ENCODE peak calls at places on chromosomes 6 and 20, in five cellular contexts. One of them, this sample, is unnamed.

GRCh38 chr6:72386324-72386723 is 235.5 kb upstream of the KCNQ5 start:
- DNase-seq in brain microvascular endothelial cell: peak; percentile 18
- DNase-seq in iPS DF 6.9: no peak
- DNase-seq in mucosa of descending colon: no peak
- DNase-seq in breast epithelium: no peak
- DNase-seq in this sample: no peak

GRCh38 chr6:169957351-169957963 is 206.0 kb downstream of the ERMARD start:
- DNase-seq in brain microvascular endothelial cell: no peak
- DNase-seq in iPS DF 6.9: no peak
- DNase-seq in mucosa of descending colon: no peak
- DNase-seq in breast epithelium: peak; percentile 10
- DNase-seq in this sample: peak; percentile 49

GRCh38 chr6:17021539-17021889 is 80.3 kb upstream of the STMND1 start:
- DNase-seq in brain microvascular endothelial cell: peak; percentile 38
- DNase-seq in iPS DF 6.9: no peak
- DNase-seq in mucosa of descending colon: no peak
- DNase-seq in breast epithelium: no peak
- DNase-seq in this sample: no peak

GRCh38 chr6:98880486-98880885 is 46.1 kb downstream of the POU3F2 start:
- DNase-seq in brain microvascular endothelial cell: no peak
- DNase-seq in iPS DF 6.9: no peak
- DNase-seq in mucosa of descending colon: no peak
- DNase-seq in breast epithelium: no peak
- DNase-seq in this sample: no peak

GRCh38 chr20:56409521-56409920 is 2.5 kb upstream of the CASS4 start:
- DNase-seq in brain microvascular endothelial cell: peak; percentile 22
- DNase-seq in iPS DF 6.9: no peak
- DNase-seq in mucosa of descending colon: no peak
- DNase-seq in breast epithelium: no peak
- DNase-seq in this sample: no peak

GRCh38 chr20:37390891-37391525 is 45.1 kb downstream of the SRC start:
- DNase-seq in brain microvascular endothelial cell: no peak
- DNase-seq in iPS DF 6.9: no peak
- DNase-seq in mucosa of descending colon: no peak
- DNase-seq in breast epithelium: no peak
- DNase-seq in this sample: no peak

GRCh38 chr6:112197636-112198035 is 56.7 kb downstream of the LAMA4 start:
- DNase-seq in brain microvascular endothelial cell: no peak
- DNase-seq in iPS DF 6.9: no peak
- DNase-seq in mucosa of descending colon: no peak
- DNase-seq in breast epithelium: no peak
- DNase-seq in this sample: no peak

GRCh38 chr20:41174782-41175181 is 37.4 kb downstream of the PLCG1 start:
- DNase-seq in brain microvascular endothelial cell: no peak
- DNase-seq in iPS DF 6.9: no peak
- DNase-seq in mucosa of descending colon: no peak
- DNase-seq in breast epithelium: peak; percentile 48
- DNase-seq in this sample: peak; percentile 54

GRCh38 chr6:158970640-158971291 is 29.2 kb downstream of the RSPH3 start:
- DNase-seq in brain microvascular endothelial cell: no peak
- DNase-seq in iPS DF 6.9: no peak
- DNase-seq in mucosa of descending colon: no peak
- DNase-seq in breast epithelium: no peak
- DNase-seq in this sample: no peak

GRCh38 chr20:8043687-8044278 is 24.2 kb upstream of the TMX4 start:
- DNase-seq in brain microvascular endothelial cell: peak; percentile 32
- DNase-seq in iPS DF 6.9: peak; percentile 22
- DNase-seq in mucosa of descending colon: no peak
- DNase-seq in breast epithelium: no peak
- DNase-seq in this sample: no peak

GRCh38 chr6:106511274-106512047 is 117.8 kb downstream of the RTN4IP1 start:
- DNase-seq in brain microvascular endothelial cell: no peak
- DNase-seq in iPS DF 6.9: no peak
- DNase-seq in mucosa of descending colon: peak; percentile 74
- DNase-seq in breast epithelium: peak; percentile 56
- DNase-seq in this sample: no peak

GRCh38 chr6:99241905-99242534 is 107.5 kb downstream of the FAXC start:
- DNase-seq in brain microvascular endothelial cell: peak; percentile 46
- DNase-seq in iPS DF 6.9: no peak
- DNase-seq in mucosa of descending colon: no peak
- DNase-seq in breast epithelium: no peak
- DNase-seq in this sample: no peak

GRCh38 chr6:20817806-20818320 is 283.6 kb downstream of the CDKAL1 start:
- DNase-seq in brain microvascular endothelial cell: no peak
- DNase-seq in iPS DF 6.9: no peak
- DNase-seq in mucosa of descending colon: no peak
- DNase-seq in breast epithelium: no peak
- DNase-seq in this sample: no peak

GRCh38 chr6:96794980-96795379 is 42.3 kb downstream of the GPR63 start:
- DNase-seq in brain microvascular endothelial cell: peak; percentile 57
- DNase-seq in iPS DF 6.9: no peak
- DNase-seq in mucosa of descending colon: no peak
- DNase-seq in breast epithelium: no peak
- DNase-seq in this sample: no peak

GRCh38 chr6:169935348-169935718 is 183.9 kb downstream of the ERMARD start:
- DNase-seq in brain microvascular endothelial cell: no peak
- DNase-seq in iPS DF 6.9: no peak
- DNase-seq in mucosa of descending colon: no peak
- DNase-seq in breast epithelium: no peak
- DNase-seq in this sample: no peak

GRCh38 chr6:7235712-7236311 is 77.2 kb downstream of the SSR1 start:
- DNase-seq in brain microvascular endothelial cell: no peak
- DNase-seq in iPS DF 6.9: no peak
- DNase-seq in mucosa of descending colon: peak; percentile 64
- DNase-seq in breast epithelium: peak; percentile 75
- DNase-seq in this sample: peak; percentile 66

GRCh38 chr20:5996765-5997164 is 46.3 kb downstream of the MCM8 start:
- DNase-seq in brain microvascular endothelial cell: no peak
- DNase-seq in iPS DF 6.9: no peak
- DNase-seq in mucosa of descending colon: no peak
- DNase-seq in breast epithelium: no peak
- DNase-seq in this sample: no peak

GRCh38 chr6:8085053-8085511 is 17.3 kb downstream of the EEF1E1 start:
- DNase-seq in brain microvascular endothelial cell: peak; percentile 96
- DNase-seq in iPS DF 6.9: no peak
- DNase-seq in mucosa of descending colon: no peak
- DNase-seq in breast epithelium: peak; percentile 25
- DNase-seq in this sample: no peak

GRCh38 chr20:5481872-5482271 is 165.1 kb upstream of the PROKR2 start:
- DNase-seq in brain microvascular endothelial cell: no peak
- DNase-seq in iPS DF 6.9: no peak
- DNase-seq in mucosa of descending colon: no peak
- DNase-seq in breast epithelium: no peak
- DNase-seq in this sample: peak; percentile 45

GRCh38 chr6:45387236-45387635 is 9.5 kb upstream of the SUPT3H start:
- DNase-seq in brain microvascular endothelial cell: peak; percentile 41
- DNase-seq in iPS DF 6.9: no peak
- DNase-seq in mucosa of descending colon: no peak
- DNase-seq in breast epithelium: no peak
- DNase-seq in this sample: no peak

GRCh38 chr6:168363811-168364792 is 44.5 kb upstream of the DACT2 start:
- DNase-seq in brain microvascular endothelial cell: no peak
- DNase-seq in iPS DF 6.9: no peak
- DNase-seq in mucosa of descending colon: peak; percentile 14
- DNase-seq in breast epithelium: no peak
- DNase-seq in this sample: peak; percentile 39

GRCh38 chr6:168214586-168215104 is 104.9 kb downstream of the DACT2 start:
- DNase-seq in brain microvascular endothelial cell: no peak
- DNase-seq in iPS DF 6.9: no peak
- DNase-seq in mucosa of descending colon: no peak
- DNase-seq in breast epithelium: no peak
- DNase-seq in this sample: no peak

GRCh38 chr6:95543798-95544197 is 33.5 kb upstream of the MANEA start:
- DNase-seq in brain microvascular endothelial cell: no peak
- DNase-seq in iPS DF 6.9: no peak
- DNase-seq in mucosa of descending colon: no peak
- DNase-seq in breast epithelium: no peak
- DNase-seq in this sample: no peak

GRCh38 chr6:4017847-4018193 is 61.1 kb downstream of the FAM217A start:
- DNase-seq in brain microvascular endothelial cell: peak; percentile 29
- DNase-seq in iPS DF 6.9: no peak
- DNase-seq in mucosa of descending colon: no peak
- DNase-seq in breast epithelium: no peak
- DNase-seq in this sample: no peak

GRCh38 chr6:131532476-131533108 is 40.4 kb upstream of the ARG1 start:
- DNase-seq in brain microvascular endothelial cell: no peak
- DNase-seq in iPS DF 6.9: no peak
- DNase-seq in mucosa of descending colon: no peak
- DNase-seq in breast epithelium: no peak
- DNase-seq in this sample: no peak

GRCh38 chr6:166494757-166495486 is 91.6 kb downstream of the RAMACL start:
- DNase-seq in brain microvascular endothelial cell: no peak
- DNase-seq in iPS DF 6.9: no peak
- DNase-seq in mucosa of descending colon: no peak
- DNase-seq in breast epithelium: no peak
- DNase-seq in this sample: peak; percentile 78

GRCh38 chr6:111727041-111727440 is 121.4 kb upstream of the TRAF3IP2 start:
- DNase-seq in brain microvascular endothelial cell: no peak
- DNase-seq in iPS DF 6.9: no peak
- DNase-seq in mucosa of descending colon: no peak
- DNase-seq in breast epithelium: no peak
- DNase-seq in this sample: no peak

GRCh38 chr6:7921582-7922199 is 11.1 kb upstream of the TXNDC5 start:
- DNase-seq in brain microvascular endothelial cell: no peak
- DNase-seq in iPS DF 6.9: no peak
- DNase-seq in mucosa of descending colon: no peak
- DNase-seq in breast epithelium: no peak
- DNase-seq in this sample: no peak

GRCh38 chr6:83514877-83515466 is 2.6 kb downstream of the PRSS35 start:
- DNase-seq in brain microvascular endothelial cell: peak; percentile 59
- DNase-seq in iPS DF 6.9: no peak
- DNase-seq in mucosa of descending colon: no peak
- DNase-seq in breast epithelium: no peak
- DNase-seq in this sample: no peak

GRCh38 chr6:56220078-56220477 is 27.3 kb downstream of the COL21A1 start:
- DNase-seq in brain microvascular endothelial cell: no peak
- DNase-seq in iPS DF 6.9: no peak
- DNase-seq in mucosa of descending colon: no peak
- DNase-seq in breast epithelium: no peak
- DNase-seq in this sample: no peak

GRCh38 chr6:100620085-100620484 is 155.4 kb upstream of the SIM1 start:
- DNase-seq in brain microvascular endothelial cell: peak; percentile 79
- DNase-seq in iPS DF 6.9: no peak
- DNase-seq in mucosa of descending colon: no peak
- DNase-seq in breast epithelium: no peak
- DNase-seq in this sample: no peak

GRCh38 chr6:13953061-13953705 is 28.4 kb downstream of the RNF182 start:
- DNase-seq in brain microvascular endothelial cell: peak; percentile 8
- DNase-seq in iPS DF 6.9: no peak
- DNase-seq in mucosa of descending colon: no peak
- DNase-seq in breast epithelium: no peak
- DNase-seq in this sample: no peak

GRCh38 chr20:14214046-14214445 is 123.4 kb downstream of the FLRT3 start:
- DNase-seq in brain microvascular endothelial cell: no peak
- DNase-seq in iPS DF 6.9: no peak
- DNase-seq in mucosa of descending colon: no peak
- DNase-seq in breast epithelium: no peak
- DNase-seq in this sample: no peak

GRCh38 chr6:133645000-133645619 is 243.8 kb upstream of the TCF21 start:
- DNase-seq in brain microvascular endothelial cell: peak; percentile 31
- DNase-seq in iPS DF 6.9: no peak
- DNase-seq in mucosa of descending colon: no peak
- DNase-seq in breast epithelium: no peak
- DNase-seq in this sample: no peak

GRCh38 chr6:159842035-159842434 is 42.0 kb downstream of the PNLDC1 start:
- DNase-seq in brain microvascular endothelial cell: no peak
- DNase-seq in iPS DF 6.9: no peak
- DNase-seq in mucosa of descending colon: no peak
- DNase-seq in breast epithelium: no peak
- DNase-seq in this sample: no peak

GRCh38 chr6:163354779-163355431 is 59.6 kb upstream of the QKI start:
- DNase-seq in brain microvascular endothelial cell: peak; percentile 34
- DNase-seq in iPS DF 6.9: no peak
- DNase-seq in mucosa of descending colon: no peak
- DNase-seq in breast epithelium: no peak
- DNase-seq in this sample: no peak

GRCh38 chr6:112227411-112227810 is 27.0 kb downstream of the LAMA4 start:
- DNase-seq in brain microvascular endothelial cell: no peak
- DNase-seq in iPS DF 6.9: no peak
- DNase-seq in mucosa of descending colon: no peak
- DNase-seq in breast epithelium: no peak
- DNase-seq in this sample: no peak

GRCh38 chr20:2822073-2822472 is 5.9 kb downstream of the TMEM239 start:
- DNase-seq in brain microvascular endothelial cell: no peak
- DNase-seq in iPS DF 6.9: no peak
- DNase-seq in mucosa of descending colon: no peak
- DNase-seq in breast epithelium: peak; percentile 12
- DNase-seq in this sample: no peak

GRCh38 chr20:50817776-50818172 is 22.9 kb downstream of the BCAS4 start:
- DNase-seq in brain microvascular endothelial cell: no peak
- DNase-seq in iPS DF 6.9: no peak
- DNase-seq in mucosa of descending colon: no peak
- DNase-seq in breast epithelium: no peak
- DNase-seq in this sample: no peak
- H3K4me3 ChIP-seq in brain microvascular endothelial cell: no peak overlapping the region
- H3K4me3 ChIP-seq in iPS DF 6.9: no peak overlapping the region
- H3K4me3 ChIP-seq in mucosa of descending colon: no peak overlapping the region
- H3K4me3 ChIP-seq in breast epithelium: no peak overlapping the region
- H3K4me3 ChIP-seq in this sample: no peak overlapping the region

GRCh38 chr6:125789167-125789566 is 1.6 kb upstream of the NCOA7 start:
- DNase-seq in brain microvascular endothelial cell: no peak
- DNase-seq in iPS DF 6.9: no peak
- DNase-seq in mucosa of descending colon: peak; percentile 51
- DNase-seq in breast epithelium: no peak
- DNase-seq in this sample: no peak
- H3K4me3 ChIP-seq in brain microvascular endothelial cell: no peak overlapping the region
- H3K4me3 ChIP-seq in iPS DF 6.9: no peak overlapping the region
- H3K4me3 ChIP-seq in mucosa of descending colon: no peak overlapping the region
- H3K4me3 ChIP-seq in breast epithelium: peak overlapping the region; percentile 76
- H3K4me3 ChIP-seq in this sample: no peak overlapping the region

GRCh38 chr20:24732599-24732998 is 216.5 kb upstream of the CST7 start:
- DNase-seq in brain microvascular endothelial cell: no peak
- DNase-seq in iPS DF 6.9: no peak
- DNase-seq in mucosa of descending colon: no peak
- DNase-seq in breast epithelium: no peak
- DNase-seq in this sample: no peak
- H3K4me3 ChIP-seq in brain microvascular endothelial cell: no peak overlapping the region
- H3K4me3 ChIP-seq in iPS DF 6.9: no peak overlapping the region
- H3K4me3 ChIP-seq in mucosa of descending colon: no peak overlapping the region
- H3K4me3 ChIP-seq in breast epithelium: no peak overlapping the region
- H3K4me3 ChIP-seq in this sample: no peak overlapping the region

GRCh38 chr6:31727717-31728671 is 1.1 kb downstream of the DDAH2 start:
- DNase-seq in brain microvascular endothelial cell: no peak
- DNase-seq in iPS DF 6.9: no peak
- DNase-seq in mucosa of descending colon: no peak
- DNase-seq in breast epithelium: no peak
- DNase-seq in this sample: no peak
- H3K4me3 ChIP-seq in brain microvascular endothelial cell: no peak overlapping the region
- H3K4me3 ChIP-seq in iPS DF 6.9: no peak overlapping the region
- H3K4me3 ChIP-seq in mucosa of descending colon: no peak overlapping the region
- H3K4me3 ChIP-seq in breast epithelium: peak overlapping the region; percentile 82
- H3K4me3 ChIP-seq in this sample: peak overlapping the region; percentile 73

This sample was measured in suprapubic skin.